ENCODE peak calls at places on chromosomes 11 and 22, in eight cellular contexts. One of them, this sample, is unnamed. For H3K4me1, the result is how much of the 10 kb centered on the place peaks cover.

GRCh38 chr11:76691655-76692054 is 21.1 kb upstream of the LRRC32 start:
- DNase-seq in uterus: no peak
- DNase-seq in Caco-2: no peak
- DNase-seq in ovary: no peak
- DNase-seq in thyroid gland: no peak
- DNase-seq in SK-N-SH: no peak
- DNase-seq in sigmoid colon: no peak
- DNase-seq in PC-3: no peak
- DNase-seq in this sample: no peak

GRCh38 chr11:61832758-61833157 is 4.7 kb downstream of the FADS2 start:
- DNase-seq in SK-N-SH: no peak
- DNase-seq in sigmoid colon: no peak
- DNase-seq in Caco-2: no peak
- DNase-seq in thyroid gland: no peak
- DNase-seq in uterus: no peak
- DNase-seq in PC-3: no peak
- DNase-seq in ovary: no peak
- DNase-seq in this sample: peak

GRCh38 chr22:17366830-17367229 is 2.4 kb upstream of the CECR2 start:
- DNase-seq in uterus: peak
- DNase-seq in SK-N-SH: peak
- DNase-seq in sigmoid colon: peak
- DNase-seq in Caco-2: peak
- DNase-seq in thyroid gland: no peak
- DNase-seq in ovary: peak
- DNase-seq in PC-3: no peak
- DNase-seq in this sample: no peak

GRCh38 chr11:73157141-73158010 is 15.3 kb upstream of the FCHSD2 start:
- DNase-seq in ovary: peak
- DNase-seq in PC-3: no peak
- DNase-seq in uterus: no peak
- DNase-seq in SK-N-SH: peak
- DNase-seq in sigmoid colon: peak
- DNase-seq in Caco-2: peak
- DNase-seq in thyroid gland: no peak
- DNase-seq in this sample: no peak

GRCh38 chr11:11374358-11375148 is 21.5 kb upstream of the CSNK2A3 start:
- DNase-seq in Caco-2: no peak
- DNase-seq in thyroid gland: no peak
- DNase-seq in SK-N-SH: no peak
- DNase-seq in sigmoid colon: no peak
- DNase-seq in uterus: no peak
- DNase-seq in ovary: no peak
- DNase-seq in PC-3: no peak
- DNase-seq in this sample: no peak

GRCh38 chr11:76666408-76666807 is 4.1 kb downstream of the LRRC32 start:
- DNase-seq in SK-N-SH: no peak
- DNase-seq in Caco-2: peak
- DNase-seq in uterus: peak
- DNase-seq in ovary: no peak
- DNase-seq in sigmoid colon: peak
- DNase-seq in thyroid gland: no peak
- DNase-seq in PC-3: no peak
- DNase-seq in this sample: peak

GRCh38 chr11:94730153-94730552 is 38.0 kb upstream of the AMOTL1 start:
- DNase-seq in uterus: no peak
- DNase-seq in sigmoid colon: no peak
- DNase-seq in Caco-2: no peak
- DNase-seq in PC-3: no peak
- DNase-seq in thyroid gland: no peak
- DNase-seq in SK-N-SH: no peak
- DNase-seq in ovary: no peak
- DNase-seq in this sample: no peak

GRCh38 chr11:46315783-46316563 is 31.3 kb upstream of the DGKZ start:
- DNase-seq in SK-N-SH: no peak
- DNase-seq in thyroid gland: peak
- DNase-seq in Caco-2: no peak
- DNase-seq in ovary: no peak
- DNase-seq in PC-3: no peak
- DNase-seq in sigmoid colon: no peak
- DNase-seq in uterus: no peak
- DNase-seq in this sample: peak

GRCh38 chr22:24435861-24436351 is 8.5 kb downstream of the ADORA2A start:
- DNase-seq in sigmoid colon: peak
- DNase-seq in SK-N-SH: peak
- DNase-seq in ovary: no peak
- DNase-seq in uterus: no peak
- DNase-seq in PC-3: no peak
- DNase-seq in thyroid gland: no peak
- DNase-seq in Caco-2: no peak
- DNase-seq in this sample: peak

GRCh38 chr11:57527056-57527631 is 3.4 kb downstream of the TIMM10 start:
- DNase-seq in Caco-2: peak
- DNase-seq in uterus: peak
- DNase-seq in ovary: peak
- DNase-seq in thyroid gland: peak
- DNase-seq in sigmoid colon: peak
- DNase-seq in PC-3: peak
- DNase-seq in SK-N-SH: peak
- DNase-seq in this sample: peak

GRCh38 chr11:76698321-76699043 is 27.9 kb upstream of the LRRC32 start:
- DNase-seq in sigmoid colon: no peak
- DNase-seq in Caco-2: no peak
- DNase-seq in uterus: no peak
- DNase-seq in ovary: no peak
- DNase-seq in thyroid gland: no peak
- DNase-seq in PC-3: peak
- DNase-seq in SK-N-SH: no peak
- DNase-seq in this sample: no peak

GRCh38 chr11:118679483-118679882 is at the start of gene TREH:
- DNase-seq in PC-3: no peak
- DNase-seq in ovary: no peak
- DNase-seq in sigmoid colon: no peak
- DNase-seq in Caco-2: peak
- DNase-seq in uterus: no peak
- DNase-seq in SK-N-SH: no peak
- DNase-seq in thyroid gland: peak
- DNase-seq in this sample: no peak

GRCh38 chr11:116124916-116125714 is 620.9 kb upstream of the CADM1 start:
- DNase-seq in SK-N-SH: no peak
- DNase-seq in sigmoid colon: no peak
- DNase-seq in ovary: no peak
- DNase-seq in PC-3: no peak
- DNase-seq in thyroid gland: no peak
- DNase-seq in Caco-2: no peak
- DNase-seq in uterus: no peak
- DNase-seq in this sample: no peak

GRCh38 chr11:125001073-125001764 is 47.2 kb downstream of the CCDC15 start:
- DNase-seq in ovary: no peak
- DNase-seq in SK-N-SH: no peak
- DNase-seq in PC-3: no peak
- DNase-seq in Caco-2: no peak
- DNase-seq in sigmoid colon: no peak
- DNase-seq in thyroid gland: no peak
- DNase-seq in uterus: no peak
- DNase-seq in this sample: no peak

GRCh38 chr11:15208570-15209222 is 94.0 kb downstream of the INSC start:
- DNase-seq in SK-N-SH: peak
- DNase-seq in Caco-2: peak
- DNase-seq in PC-3: peak
- DNase-seq in thyroid gland: peak
- DNase-seq in uterus: peak
- DNase-seq in sigmoid colon: peak
- DNase-seq in ovary: no peak
- DNase-seq in this sample: peak

GRCh38 chr22:36398602-36399472 is 11.1 kb upstream of the MYH9 start:
- DNase-seq in SK-N-SH: no peak
- DNase-seq in ovary: no peak
- DNase-seq in sigmoid colon: no peak
- DNase-seq in thyroid gland: no peak
- DNase-seq in uterus: no peak
- DNase-seq in Caco-2: no peak
- DNase-seq in PC-3: peak
- DNase-seq in this sample: no peak

GRCh38 chr11:27429740-27430451 is 42.7 kb downstream of the LGR4 start:
- DNase-seq in uterus: no peak
- DNase-seq in PC-3: no peak
- DNase-seq in ovary: no peak
- DNase-seq in sigmoid colon: no peak
- DNase-seq in SK-N-SH: peak
- DNase-seq in Caco-2: no peak
- DNase-seq in thyroid gland: no peak
- DNase-seq in this sample: no peak

GRCh38 chr11:47915407-47916137 is 64.8 kb upstream of the PTPRJ start:
- DNase-seq in uterus: peak
- DNase-seq in Caco-2: no peak
- DNase-seq in ovary: no peak
- DNase-seq in thyroid gland: no peak
- DNase-seq in sigmoid colon: no peak
- DNase-seq in PC-3: no peak
- DNase-seq in SK-N-SH: peak
- DNase-seq in this sample: peak

GRCh38 chr11:47916361-47916841 is 64.0 kb upstream of the PTPRJ start:
- DNase-seq in SK-N-SH: peak
- DNase-seq in sigmoid colon: peak
- DNase-seq in uterus: peak
- DNase-seq in Caco-2: peak
- DNase-seq in ovary: peak
- DNase-seq in thyroid gland: peak
- DNase-seq in PC-3: no peak
- DNase-seq in this sample: peak

GRCh38 chr11:47912843-47913437 is 64.8 kb upstream of the NUP160 start:
- DNase-seq in Caco-2: no peak
- DNase-seq in sigmoid colon: no peak
- DNase-seq in uterus: no peak
- DNase-seq in ovary: no peak
- DNase-seq in SK-N-SH: no peak
- DNase-seq in thyroid gland: no peak
- DNase-seq in PC-3: no peak
- DNase-seq in this sample: no peak

GRCh38 chr11:47913569-47914244 is 65.6 kb upstream of the NUP160 start:
- DNase-seq in thyroid gland: peak
- DNase-seq in sigmoid colon: no peak
- DNase-seq in ovary: no peak
- DNase-seq in Caco-2: no peak
- DNase-seq in SK-N-SH: no peak
- DNase-seq in uterus: no peak
- DNase-seq in PC-3: no peak
- DNase-seq in this sample: no peak

GRCh38 chr11:47914743-47915142 is 65.6 kb upstream of the PTPRJ start:
- DNase-seq in sigmoid colon: no peak
- DNase-seq in SK-N-SH: peak
- DNase-seq in uterus: no peak
- DNase-seq in PC-3: no peak
- DNase-seq in Caco-2: no peak
- DNase-seq in thyroid gland: no peak
- DNase-seq in ovary: no peak
- DNase-seq in this sample: no peak
- H3K4me1 ChIP-seq in sigmoid colon: under half
- H3K4me1 ChIP-seq in SK-N-SH: under half
- H3K4me1 ChIP-seq in uterus: under half
- H3K4me1 ChIP-seq in PC-3: under half
- H3K4me1 ChIP-seq in Caco-2: under half
- H3K4me1 ChIP-seq in thyroid gland: under half
- H3K4me1 ChIP-seq in ovary: under half
- H3K4me1 ChIP-seq in this sample: under half

GRCh38 chr22:30821863-30822215 is 127.2 kb downstream of the OSBP2 start:
- DNase-seq in SK-N-SH: peak
- DNase-seq in uterus: no peak
- DNase-seq in PC-3: no peak
- DNase-seq in ovary: no peak
- DNase-seq in Caco-2: no peak
- DNase-seq in thyroid gland: no peak
- DNase-seq in sigmoid colon: no peak
- DNase-seq in this sample: no peak
- H3K4me3 ChIP-seq in SK-N-SH: peak
- H3K4me3 ChIP-seq in uterus: no peak
- H3K4me3 ChIP-seq in PC-3: peak
- H3K4me3 ChIP-seq in ovary: no peak
- H3K4me3 ChIP-seq in Caco-2: peak
- H3K4me3 ChIP-seq in thyroid gland: no peak
- H3K4me3 ChIP-seq in sigmoid colon: peak
- H3K4me3 ChIP-seq in this sample: peak

GRCh38 chr11:133243832-133244231 is 288.5 kb downstream of the OPCML start:
- DNase-seq in PC-3: no peak
- DNase-seq in SK-N-SH: no peak
- DNase-seq in uterus: no peak
- DNase-seq in ovary: no peak
- DNase-seq in Caco-2: no peak
- DNase-seq in thyroid gland: no peak
- DNase-seq in sigmoid colon: no peak
- DNase-seq in this sample: no peak
- TF ChIP-seq CTCF in PC-3: no peak
- TF ChIP-seq CTCF in SK-N-SH: no peak
- TF ChIP-seq CTCF in uterus: no peak
- TF ChIP-seq CTCF in ovary: no peak
- TF ChIP-seq CTCF in Caco-2: no peak
- TF ChIP-seq CTCF in thyroid gland: no peak
- TF ChIP-seq CTCF in sigmoid colon: no peak
- TF ChIP-seq CTCF in this sample: no peak

GRCh38 chr11:68199295-68199987 is 13.7 kb downstream of the KMT5B start:
- DNase-seq in thyroid gland: no peak
- DNase-seq in sigmoid colon: no peak
- DNase-seq in ovary: no peak
- DNase-seq in PC-3: no peak
- DNase-seq in Caco-2: no peak
- DNase-seq in uterus: no peak
- DNase-seq in SK-N-SH: no peak
- DNase-seq in this sample: no peak

GRCh38 chr11:68202165-68202564 is 10.9 kb downstream of the KMT5B start:
- DNase-seq in ovary: no peak
- DNase-seq in uterus: no peak
- DNase-seq in sigmoid colon: no peak
- DNase-seq in SK-N-SH: no peak
- DNase-seq in thyroid gland: no peak
- DNase-seq in PC-3: no peak
- DNase-seq in Caco-2: no peak
- DNase-seq in this sample: no peak

GRCh38 chr11:68200639-68201038 is 12.5 kb downstream of the KMT5B start:
- DNase-seq in sigmoid colon: no peak
- DNase-seq in Caco-2: no peak
- DNase-seq in SK-N-SH: no peak
- DNase-seq in thyroid gland: no peak
- DNase-seq in PC-3: no peak
- DNase-seq in uterus: no peak
- DNase-seq in ovary: no peak
- DNase-seq in this sample: no peak

GRCh38 chr11:68206211-68206610 is 6.9 kb downstream of the KMT5B start:
- DNase-seq in Caco-2: no peak
- DNase-seq in ovary: no peak
- DNase-seq in PC-3: peak
- DNase-seq in sigmoid colon: no peak
- DNase-seq in thyroid gland: no peak
- DNase-seq in SK-N-SH: peak
- DNase-seq in uterus: no peak
- DNase-seq in this sample: no peak

DNA sequence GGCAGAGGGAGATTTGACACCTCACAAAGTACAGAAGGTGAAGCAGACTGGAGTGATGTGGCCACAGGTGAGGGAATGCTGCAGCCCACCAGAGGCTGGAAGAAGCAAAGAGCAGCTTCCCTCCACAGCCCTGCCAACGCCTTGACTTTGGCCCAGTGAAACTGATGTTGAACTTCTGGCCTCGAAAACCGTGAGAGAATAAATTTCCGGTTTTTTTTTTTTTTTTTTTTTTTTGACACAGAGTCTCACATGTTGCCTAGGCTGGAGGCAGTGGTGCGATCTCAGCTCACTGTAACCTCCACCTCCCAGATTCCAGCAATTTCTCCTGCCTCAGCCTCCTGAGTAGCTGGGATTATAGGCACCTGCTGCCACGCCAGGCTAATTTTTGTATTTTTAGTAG is 8.7 kb downstream of the KMT5B start:
- DNase-seq in ovary: no peak
- DNase-seq in thyroid gland: no peak
- DNase-seq in SK-N-SH: no peak
- DNase-seq in uterus: no peak
- DNase-seq in PC-3: no peak
- DNase-seq in Caco-2: no peak
- DNase-seq in sigmoid colon: no peak
- DNase-seq in this sample: no peak
- H3K4me1 ChIP-seq in ovary: under half
- H3K4me1 ChIP-seq in thyroid gland: half or more
- H3K4me1 ChIP-seq in SK-N-SH: under half
- H3K4me1 ChIP-seq in uterus: under half
- H3K4me1 ChIP-seq in PC-3: under half
- H3K4me1 ChIP-seq in Caco-2: under half
- H3K4me1 ChIP-seq in sigmoid colon: half or more
- H3K4me1 ChIP-seq in this sample: half or more